ENCODE peak calls at places on chromosomes 5 and 9, in eight cellular contexts. O is lower lobe of right lung; H is sigmoid colon; T is neural progenitor cell; C is heart right ventricle; E is tibial artery; G is naive thymus-derived CD4-positive, alpha-beta T cell; I is CD8-positive, alpha-beta T cell. M is an unnamed sample.
A peak's percentile ranks its signal among the peaks of the same experiment; 100 is the strongest.

GRCh38 chr9:18424132-18424531 is 49.8 kb upstream of the ADAMTSL1 start:
- DNase-seq in O (no peak), H (no peak), T (no peak), C (no peak), E (no peak), G (no peak), I (no peak), M (no peak)

GRCh38 chr5:178068293-178068692 is 45.0 kb upstream of the N4BP3 start:
- DNase-seq in O (no peak), H (no peak), T (peak; percentile 13), C (no peak), E (no peak), G (no peak), I (no peak), M (no peak)

GRCh38 chr5:177403194-177403825 is 2.8 kb upstream of the PFN3 start:
- DNase-seq in O (no peak), H (no peak), T (peak; percentile 58), C (no peak), E (no peak), G (peak; percentile 64), I (peak; percentile 30), M (no peak)

GRCh38 chr5:93883459-93883858 is 142.1 kb upstream of the POU5F2 start:
- DNase-seq in O (no peak), H (no peak), T (no peak), C (no peak), E (no peak), G (no peak), I (no peak), M (no peak)

GRCh38 chr5:129631946-129632345 is 115.9 kb upstream of the MINAR2 start:
- DNase-seq in O (no peak), H (no peak), T (no peak), C (no peak), E (no peak), G (no peak), I (no peak), M (no peak)

GRCh38 chr9:15873573-15874177 is 320.8 kb downstream of the CCDC171 start:
- DNase-seq in O (no peak), H (no peak), T (peak; percentile 63), C (no peak), E (no peak), G (peak; percentile 1), I (no peak), M (no peak)

GRCh38 chr5:633521-633955 is 21.4 kb downstream of the CEP72 start:
- DNase-seq in O (peak; percentile 42), H (no peak), T (peak; percentile 22), C (no peak), E (peak; percentile 32), G (no peak), I (no peak), M (peak; percentile 9)

GRCh38 chr5:59021837-59022514 is 439.1 kb downstream of the RAB3C start:
- DNase-seq in O (peak; percentile 61), H (peak; percentile 81), T (no peak), C (no peak), E (peak; percentile 76), G (no peak), I (no peak), M (no peak)

GRCh38 chr5:110435207-110435606 is 291.3 kb downstream of the TMEM232 start:
- DNase-seq in O (no peak), H (no peak), T (no peak), C (no peak), E (no peak), G (no peak), I (no peak), M (no peak)

GRCh38 chr5:173010547-173011464 is 27.2 kb downstream of the ATP6V0E1 start:
- DNase-seq in O (peak; percentile 78), H (peak; percentile 76), T (peak; percentile 72), C (peak; percentile 65), E (peak; percentile 72), G (no peak), I (no peak), M (peak; percentile 37)

GRCh38 chr5:41057231-41057630 is 13.9 kb downstream of the MROH2B start:
- DNase-seq in O (no peak), H (no peak), T (no peak), C (no peak), E (no peak), G (no peak), I (no peak), M (no peak)

GRCh38 chr5:161096006-161096405 is 244.0 kb upstream of the ATP10B start:
- DNase-seq in O (no peak), H (no peak), T (no peak), C (no peak), E (no peak), G (no peak), I (no peak), M (no peak)
- H3K27ac ChIP-seq in O (no peak overlapping the region), H (no peak overlapping the region), T (no peak overlapping the region), C (no peak overlapping the region), E (no peak overlapping the region), G (no peak overlapping the region), I (no peak overlapping the region), M (no peak overlapping the region)

DNA sequence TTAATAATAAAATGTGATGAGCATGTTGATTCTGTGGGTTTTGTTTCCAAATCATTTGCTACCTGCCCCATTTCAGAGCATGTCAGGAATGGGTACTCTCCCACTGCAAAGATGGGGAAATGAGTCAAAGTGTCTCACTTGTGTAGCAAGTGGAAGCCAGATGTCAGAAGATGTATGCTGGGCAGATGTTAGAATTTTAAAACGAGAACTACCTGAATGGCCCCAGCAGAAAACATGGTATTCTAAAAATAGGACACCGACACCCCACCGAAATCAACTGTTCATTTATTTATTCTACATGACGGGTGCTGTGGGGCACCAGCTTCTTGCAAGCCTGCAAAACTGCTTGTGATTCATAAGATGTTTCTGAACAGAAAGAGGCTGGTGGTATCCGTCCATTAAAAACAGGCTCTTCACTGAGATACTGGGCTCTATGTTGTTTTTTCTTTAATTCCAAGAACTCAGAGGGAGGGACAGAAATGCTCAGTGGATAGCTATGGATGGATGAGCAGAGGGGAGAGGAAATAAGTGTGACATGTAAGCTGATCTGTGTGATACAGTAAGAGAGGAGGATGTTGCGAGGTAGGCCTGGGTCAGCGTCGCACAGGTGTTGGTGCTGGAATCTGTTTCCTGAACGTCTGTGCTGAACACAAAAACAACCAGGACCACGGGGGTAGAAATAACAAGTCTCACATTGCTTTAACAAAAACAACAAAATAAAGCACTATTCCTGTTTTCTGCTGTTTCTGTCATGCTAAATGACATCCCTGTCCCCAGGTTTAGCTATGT is 157.2 kb downstream of the EFNA5 start:
- DNase-seq in O (no peak), H (no peak), T (no peak), C (no peak), E (no peak), G (no peak), I (no peak), M (no peak)
- H3K4me1 ChIP-seq in O (no peaks in the 10 kb centered on the region), H (no peaks in the 10 kb centered on the region), T (peaks cover 55% of the 10 kb centered on the region), C (peaks cover 2% of the 10 kb centered on the region), E (no peaks in the 10 kb centered on the region), G (no peaks in the 10 kb centered on the region), I (no peaks in the 10 kb centered on the region), M (no peaks in the 10 kb centered on the region)

GRCh38 chr5:134555223-134555790 is 29.8 kb downstream of the JADE2 start:
- DNase-seq in O (no peak), H (no peak), T (no peak), C (no peak), E (no peak), G (no peak), I (no peak), M (no peak)
- H3K27ac ChIP-seq in O (peak overlapping the region; percentile 69), H (peak overlapping the region; percentile 67), T (no peak overlapping the region), C (peak overlapping the region; percentile 83), E (peak overlapping the region; percentile 69), G (peak overlapping the region; percentile 73), I (peak overlapping the region; percentile 19), M (peak overlapping the region; percentile 34)

GRCh38 chr5:53256746-53257145 is 147.2 kb upstream of the MOCS2 start:
- DNase-seq in O (no peak), H (no peak), T (no peak), C (peak; percentile 8), E (no peak), G (no peak), I (no peak), M (no peak)
- H3K4me1 ChIP-seq in O (no peaks in the 10 kb centered on the region), H (no peaks in the 10 kb centered on the region), T (no peaks in the 10 kb centered on the region), C (no peaks in the 10 kb centered on the region), E (no peaks in the 10 kb centered on the region), G (no peaks in the 10 kb centered on the region), I (no peaks in the 10 kb centered on the region), M (no peaks in the 10 kb centered on the region)